ENCODE peak calls at places on chromosome 18, in five cellular contexts. J is lower lobe of right lung, N is cardiac fibroblast, A is MCF 10A, G is foreskin keratinocyte. E is an unnamed sample.

GRCh38 chr18:56873441-56874140 is 222.4 kb downstream of the WDR7 start:
- DNase-seq in N (peak), G (no peak), J (no peak), A (no peak), E (no peak)

GRCh38 chr18:58046794-58047555 is 2.9 kb downstream of the NEDD4L start:
- DNase-seq in G (no peak), J (no peak), A (no peak), N (no peak), E (no peak)

GRCh38 chr18:29434650-29435049 is 1257.7 kb upstream of the CDH2 start:
- DNase-seq in A (no peak), N (no peak), G (no peak), J (no peak), E (no peak)

GRCh38 chr18:48454146-48454796 is 45.1 kb upstream of the ZBTB7C start:
- DNase-seq in G (no peak), A (no peak), N (no peak), J (no peak), E (no peak)

GRCh38 chr18:37238271-37238670 is 327.3 kb downstream of the CELF4 start:
- DNase-seq in A (no peak), N (no peak), J (no peak), G (no peak), E (no peak)

GRCh38 chr18:50187659-50188058 is 7.3 kb downstream of the MYO5B start:
- DNase-seq in J (no peak), N (no peak), G (no peak), A (no peak), E (no peak)

GRCh38 chr18:58349650-58350049 is 279.2 kb downstream of the ALPK2 start:
- DNase-seq in N (no peak), G (no peak), A (no peak), J (no peak), E (no peak)

GRCh38 chr18:79897940-79898625 is 53.4 kb downstream of the SLC66A2 start:
- DNase-seq in N (no peak), A (no peak), J (no peak), G (no peak), E (no peak)

GRCh38 chr18:69845588-69846506 is 101.8 kb downstream of the CD226 start:
- DNase-seq in A (no peak), N (no peak), G (no peak), J (no peak), E (no peak)

GRCh38 chr18:49814147-49814499 is 790 bp upstream of the ACAA2 start:
- DNase-seq in A (peak), G (peak), N (peak), J (no peak), E (peak)

GRCh38 chr18:62485684-62486083 is 37.1 kb upstream of the ZCCHC2 start:
- DNase-seq in A (peak), G (peak), N (peak), J (no peak), E (no peak)

GRCh38 chr18:45014047-45014501 is 333.4 kb downstream of the SETBP1 start:
- DNase-seq in G (peak), J (no peak), A (peak), N (peak), E (no peak)

GRCh38 chr18:23134780-23135678 is at the start of gene CABLES1:
- DNase-seq in N (peak), A (peak), G (no peak), J (peak), E (no peak)

GRCh38 chr18:74468547-74469014 is 11.5 kb upstream of the DIPK1C start:
- DNase-seq in J (no peak), G (peak), N (peak), A (peak), E (no peak)

GRCh38 chr18:31250902-31251301 is 67.1 kb upstream of the DSG1 start:
- DNase-seq in J (no peak), A (no peak), N (no peak), G (no peak), E (no peak)

GRCh38 chr18:23943903-23944624 is 70.5 kb upstream of the TTC39C start:
- DNase-seq in A (no peak), N (peak), J (no peak), G (no peak), E (no peak)

GRCh38 chr18:70322928-70323327 is 34.1 kb downstream of the SOCS6 start:
- DNase-seq in G (no peak), N (peak), A (peak), J (no peak), E (no peak)

GRCh38 chr18:48954837-48955527 is 4.2 kb upstream of the SMAD7 start:
- DNase-seq in J (peak), G (peak), A (peak), N (no peak), E (no peak)

GRCh38 chr18:61569176-61569892 is 236.1 kb downstream of the CDH20 start:
- DNase-seq in J (no peak), G (peak), A (peak), N (peak), E (no peak)

GRCh38 chr18:79507546-79508480 is 112.1 kb downstream of the NFATC1 start:
- DNase-seq in G (no peak), N (peak), A (no peak), J (peak), E (peak)

GRCh38 chr18:78448106-78448505 is 531.5 kb upstream of the SALL3 start:
- DNase-seq in N (no peak), J (no peak), G (no peak), A (no peak), E (no peak)

GRCh38 chr18:841647-842370 is 29.8 kb upstream of the YES1 start:
- DNase-seq in A (no peak), G (no peak), J (no peak), N (no peak), E (no peak)

GRCh38 chr18:21894619-21895367 is 154.2 kb downstream of the MIB1 start:
- DNase-seq in J (no peak), G (no peak), A (peak), N (peak), E (no peak)

GRCh38 chr18:65938592-65939372 is 188.0 kb downstream of the CDH7 start:
- DNase-seq in J (no peak), N (peak), G (peak), A (peak), E (no peak)

GRCh38 chr18:23887493-23887892 is 127.1 kb upstream of the TTC39C start:
- DNase-seq in G (peak), N (no peak), A (peak), J (no peak), E (no peak)

GRCh38 chr18:72651033-72651432 is 106.9 kb upstream of the CBLN2 start:
- DNase-seq in G (no peak), J (no peak), A (no peak), N (no peak), E (no peak)

GRCh38 chr18:48813833-48814489 is 136.8 kb downstream of the SMAD7 start:
- DNase-seq in A (peak), G (no peak), N (peak), J (peak), E (no peak)

GRCh38 chr18:71020342-71021096 is 731.7 kb downstream of the SOCS6 start:
- DNase-seq in G (no peak), N (peak), J (no peak), A (peak), E (no peak)

GRCh38 chr18:7221424-7222155 is 9.3 kb upstream of the LRRC30 start:
- DNase-seq in N (peak), J (no peak), G (peak), A (peak), E (no peak)

GRCh38 chr18:24111936-24112335 is 26.9 kb upstream of the CABYR start:
- DNase-seq in J (no peak), A (no peak), N (no peak), G (no peak), E (no peak)

GRCh38 chr18:67476585-67476984 is 39.9 kb downstream of the DSEL start:
- DNase-seq in J (no peak), A (no peak), N (peak), G (no peak), E (no peak)

GRCh38 chr18:50716902-50717301 is 102.9 kb downstream of the MRO start:
- DNase-seq in G (no peak), N (peak), J (no peak), A (peak), E (no peak)

GRCh38 chr18:63708650-63709049 is 5.9 kb downstream of the SERPINB11 start:
- DNase-seq in A (no peak), G (no peak), N (peak), J (no peak), E (no peak)

GRCh38 chr18:23512641-23513040 is 9.3 kb downstream of the RMC1 start:
- DNase-seq in J (no peak), N (no peak), A (no peak), G (no peak), E (no peak)

GRCh38 chr18:27447930-27448329 is 262.8 kb upstream of the CHST9 start:
- DNase-seq in N (no peak), A (no peak), J (no peak), G (no peak), E (no peak)

GRCh38 chr18:25669741-25670140 is 317.8 kb upstream of the ZNF521 start:
- DNase-seq in G (no peak), A (no peak), J (no peak), N (peak), E (no peak)

GRCh38 chr18:25674183-25674582 is 322.2 kb upstream of the ZNF521 start:
- DNase-seq in J (no peak), N (no peak), A (no peak), G (no peak), E (no peak)

GRCh38 chr18:25675123-25675850 is 323.3 kb upstream of the ZNF521 start:
- DNase-seq in J (no peak), G (no peak), A (no peak), N (no peak), E (no peak)

GRCh38 chr18:25678226-25678625 is 326.3 kb upstream of the ZNF521 start:
- DNase-seq in A (no peak), G (no peak), J (no peak), N (no peak), E (no peak)

GRCh38 chr18:25672490-25672889 is 320.5 kb upstream of the ZNF521 start:
- DNase-seq in G (no peak), N (no peak), J (no peak), A (no peak), E (no peak)
- TF ChIP-seq CTCF in G (peak), N (no peak), J (no peak), A (no peak), E (no peak)

GRCh38 chr18:34901299-34901698 is 139.9 kb upstream of the MAPRE2 start:
- DNase-seq in N (peak), G (no peak), A (no peak), J (no peak), E (no peak)
- TF ChIP-seq CTCF in N (no peak), G (peak), A (no peak), J (no peak), E (no peak)

GRCh38 chr18:47263197-47263827 is 11.9 kb upstream of the SKOR2 start:
- DNase-seq in J (no peak), N (peak), G (no peak), A (no peak), E (no peak)
- TF ChIP-seq CTCF in J (peak), N (peak), G (peak), A (no peak), E (no peak)

GRCh38 chr18:33483908-33484307 is 43.4 kb upstream of the CCDC178 start:
- DNase-seq in N (no peak), G (no peak), A (no peak), J (no peak), E (no peak)
- TF ChIP-seq CTCF in N (no peak), G (no peak), A (no peak), J (no peak), E (no peak)

GRCh38 chr18:3688682-3689081 is 238.7 kb downstream of the TGIF1 start:
- DNase-seq in J (no peak), N (peak), G (peak), A (peak), E (no peak)

GRCh38 chr18:3692113-3692621 is 242.2 kb downstream of the TGIF1 start:
- DNase-seq in A (no peak), G (no peak), J (no peak), N (no peak), E (no peak)

GRCh38 chr18:3689091-3689490 is 239.1 kb downstream of the TGIF1 start:
- DNase-seq in N (no peak), J (no peak), G (no peak), A (no peak), E (no peak)

GRCh38 chr18:3690682-3691066 is 240.7 kb downstream of the TGIF1 start:
- DNase-seq in G (no peak), J (no peak), A (no peak), N (no peak), E (no peak)

GRCh38 chr18:3689986-3690681 is 240.2 kb downstream of the TGIF1 start:
- DNase-seq in N (no peak), A (no peak), J (no peak), G (no peak), E (no peak)
- TF ChIP-seq CTCF in N (no peak), A (no peak), J (no peak), G (no peak), E (no peak)

DNA sequence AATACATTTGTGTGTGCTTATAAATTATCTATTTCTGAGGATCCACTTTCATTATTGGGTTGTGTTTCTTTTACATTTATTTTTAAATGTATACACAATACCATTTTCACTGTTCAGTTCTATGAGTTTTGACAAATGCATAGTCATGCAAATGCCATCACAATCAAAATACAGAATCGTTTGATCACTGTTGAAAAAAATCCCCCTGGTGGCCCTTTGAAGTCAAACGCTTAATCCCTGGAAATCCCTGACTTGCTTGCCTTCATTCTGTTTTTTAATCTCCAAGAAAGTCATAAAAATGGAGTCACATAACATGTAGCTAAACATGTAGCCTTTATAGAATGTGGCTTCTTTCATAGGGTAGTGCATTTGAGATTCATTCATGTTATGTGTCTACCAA is 173.3 kb downstream of the GALR1 start:
- DNase-seq in J (no peak), N (no peak), G (no peak), A (peak), E (no peak)
- TF ChIP-seq CTCF in J (no peak), N (no peak), G (no peak), A (peak), E (peak)

GRCh38 chr18:12765127-12765526 is 62.3 kb downstream of the PSMG2 start:
- DNase-seq in G (no peak), J (no peak), N (no peak), A (no peak), E (peak)
- TF ChIP-seq CTCF in G (peak), J (no peak), N (no peak), A (no peak), E (no peak)

DNA sequence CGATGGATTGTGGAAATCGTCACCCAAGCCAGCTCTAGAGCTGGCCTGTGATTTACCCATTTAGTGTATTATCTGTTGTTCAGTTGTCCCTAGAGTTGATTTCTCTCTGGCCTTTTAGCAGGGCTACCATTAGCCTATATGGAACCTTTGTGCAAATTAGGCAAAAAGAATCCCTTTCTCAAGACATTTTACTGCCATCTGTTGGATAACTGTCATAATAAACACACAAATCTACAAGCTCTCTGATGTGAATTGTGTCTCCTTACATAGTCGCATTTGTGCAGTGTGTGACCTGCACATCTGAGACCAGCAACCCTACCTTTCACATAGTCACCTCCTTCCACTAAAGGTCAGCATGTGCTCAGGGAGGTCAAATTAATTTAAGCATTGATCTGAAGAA is 34.0 kb downstream of the LOXHD1 start:
- DNase-seq in J (no peak), G (no peak), A (peak), N (peak), E (no peak)
- TF ChIP-seq CTCF in J (peak), G (peak), A (peak), N (no peak), E (no peak)

E was measured in CD14-positive monocyte.